ENCODE peak calls at places on chromosomes 3 and 15, in four cellular contexts. E is AG08396; J is NCI-H1930; I is stimulated activated CD4-positive, alpha-beta T cell treated with anti-CD3 and anti-CD28 coated beads, Interleukin-12 subunit alpha, Interleukin-12 subunit beta, amount 100 ng/mL, for 24 hours. Y is an unnamed sample.

GRCh38 chr15:77009176-77009575 is 14.2 kb downstream of the PSTPIP1 start:
- DNase-seq in E (no peak), I (no peak), J (no peak), Y (no peak)

GRCh38 chr3:39528844-39529243 is 61.4 kb downstream of the MOBP start:
- DNase-seq in E (no peak), J (no peak), I (no peak), Y (no peak)

GRCh38 chr3:121436641-121437040 is 109.1 kb downstream of the POLQ start:
- DNase-seq in I (no peak), J (no peak), E (no peak), Y (no peak)

GRCh38 chr3:77254967-77255831 is 215.3 kb downstream of the ROBO2 start:
- DNase-seq in J (peak), E (peak), I (no peak), Y (no peak)

GRCh38 chr15:60787737-60788513 is 309.0 kb upstream of the ICE2 start:
- DNase-seq in I (peak), J (no peak), E (no peak), Y (peak)

GRCh38 chr3:50674349-50675178 is at the start of gene DOCK3:
- DNase-seq in E (peak), J (peak), I (peak), Y (peak)

GRCh38 chr3:159733194-159733860 is 255.3 kb upstream of the IL12A start:
- DNase-seq in J (no peak), E (peak), I (no peak), Y (no peak)

GRCh38 chr3:114411292-114411691 is 117.5 kb downstream of the TIGIT start:
- DNase-seq in I (no peak), J (no peak), E (no peak), Y (no peak)

Y was measured in effector CD4-positive, alpha-beta T cell.